ENCODE peak calls at places on chromosomes 3 and 15, in four cellular contexts. One of them, this sample, is unnamed.
A peak's percentile ranks its signal among the peaks of the same experiment; 100 is the strongest.

GRCh38 chr3:114365909-114366308 is 72.1 kb downstream of the TIGIT start:
- DNase-seq in GM12878: no peak
- DNase-seq in HepG2: no peak
- DNase-seq in K562: no peak
- DNase-seq in this sample: no peak

GRCh38 chr3:151044706-151045105 is 40.8 kb upstream of the MED12L start:
- DNase-seq in HepG2: no peak
- DNase-seq in K562: no peak
- DNase-seq in GM12878: no peak
- DNase-seq in this sample: no peak

GRCh38 chr15:92034227-92034626 is 180.7 kb downstream of the SLCO3A1 start:
- DNase-seq in GM12878: no peak
- DNase-seq in HepG2: no peak
- DNase-seq in K562: no peak
- DNase-seq in this sample: no peak

GRCh38 chr3:12230406-12230805 is 58.5 kb upstream of the PPARG start:
- DNase-seq in GM12878: no peak
- DNase-seq in K562: no peak
- DNase-seq in HepG2: no peak
- DNase-seq in this sample: no peak

GRCh38 chr3:65894679-65895078 is 144.0 kb downstream of the MAGI1 start:
- DNase-seq in HepG2: no peak
- DNase-seq in GM12878: no peak
- DNase-seq in K562: no peak
- DNase-seq in this sample: no peak

GRCh38 chr15:43513550-43513949 is 3.9 kb upstream of the MAP1A start:
- DNase-seq in K562: no peak
- DNase-seq in HepG2: no peak
- DNase-seq in GM12878: no peak
- DNase-seq in this sample: no peak

GRCh38 chr15:41648770-41649169 is 11.4 kb upstream of the MGA start:
- DNase-seq in GM12878: no peak
- DNase-seq in K562: no peak
- DNase-seq in HepG2: no peak
- DNase-seq in this sample: no peak

GRCh38 chr3:14946749-14947104 is 656 bp upstream of the NR2C2 start:
- DNase-seq in HepG2: no peak
- DNase-seq in GM12878: no peak
- DNase-seq in K562: no peak
- DNase-seq in this sample: no peak

GRCh38 chr3:57446318-57446841 is 97.8 kb downstream of the DNAH12 start:
- DNase-seq in K562: peak; percentile 38
- DNase-seq in GM12878: no peak
- DNase-seq in HepG2: no peak
- DNase-seq in this sample: no peak

DNA sequence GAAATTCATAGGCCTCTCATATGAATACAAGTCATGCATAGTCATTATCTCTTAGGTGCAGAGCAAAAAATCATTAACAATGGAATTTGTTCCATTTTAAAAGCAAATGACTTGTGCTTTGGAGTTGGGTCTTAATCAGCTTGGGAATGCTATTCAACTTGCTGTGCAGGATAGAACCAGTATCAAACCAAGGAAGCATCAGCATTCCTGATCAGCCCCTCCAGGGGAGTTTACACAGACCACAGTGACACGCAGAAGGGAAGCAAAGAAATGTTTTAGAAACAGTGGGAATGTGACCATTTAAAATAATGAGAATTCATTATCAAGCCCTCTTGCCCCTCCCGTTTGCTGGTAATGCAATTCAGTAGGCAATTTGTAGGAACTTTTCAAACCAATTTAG is 155.2 kb downstream of the LRTM1 start:
- DNase-seq in K562: no peak
- DNase-seq in HepG2: no peak
- DNase-seq in GM12878: no peak
- DNase-seq in this sample: peak; percentile 23
- TF ChIP-seq USF2 in K562: no peak
- TF ChIP-seq USF2 in HepG2: no peak
- TF ChIP-seq USF2 in GM12878: no peak
- TF ChIP-seq USF2 in this sample: no peak

DNA sequence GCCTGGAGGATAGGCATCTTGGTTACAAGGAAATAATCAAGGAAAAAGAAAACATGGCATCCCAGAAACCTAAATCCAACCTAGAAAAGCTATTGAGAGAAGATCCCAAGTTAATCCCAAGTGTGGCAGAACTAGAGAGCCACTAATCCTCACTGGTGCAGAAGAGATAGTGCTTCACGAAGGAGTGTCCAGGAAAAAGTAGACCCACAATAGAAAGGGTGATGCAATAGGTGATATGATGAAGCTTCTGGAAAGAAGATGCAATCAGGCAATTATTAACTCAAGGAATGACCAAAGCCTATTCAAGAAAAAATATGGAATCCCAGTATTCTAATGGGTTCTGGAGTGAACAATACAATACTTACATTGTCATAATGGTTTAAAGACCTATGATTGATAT is 95.2 kb downstream of the AQP9 start:
- DNase-seq in HepG2: no peak
- DNase-seq in GM12878: no peak
- DNase-seq in K562: no peak
- DNase-seq in this sample: no peak
- TF ChIP-seq KDM1A in HepG2: no peak
- TF ChIP-seq KDM1A in GM12878: no peak
- TF ChIP-seq KDM1A in K562: no peak
- TF ChIP-seq KDM1A in this sample: no peak

GRCh38 chr3:109331692-109332091 is 5.7 kb downstream of the DPPA4 start:
- DNase-seq in HepG2: no peak
- DNase-seq in K562: no peak
- DNase-seq in GM12878: no peak
- DNase-seq in this sample: no peak
- TF ChIP-seq ATF3 in HepG2: no peak
- TF ChIP-seq ATF3 in K562: no peak
- TF ChIP-seq ATF3 in GM12878: no peak
- TF ChIP-seq ATF3 in this sample: no peak

DNA sequence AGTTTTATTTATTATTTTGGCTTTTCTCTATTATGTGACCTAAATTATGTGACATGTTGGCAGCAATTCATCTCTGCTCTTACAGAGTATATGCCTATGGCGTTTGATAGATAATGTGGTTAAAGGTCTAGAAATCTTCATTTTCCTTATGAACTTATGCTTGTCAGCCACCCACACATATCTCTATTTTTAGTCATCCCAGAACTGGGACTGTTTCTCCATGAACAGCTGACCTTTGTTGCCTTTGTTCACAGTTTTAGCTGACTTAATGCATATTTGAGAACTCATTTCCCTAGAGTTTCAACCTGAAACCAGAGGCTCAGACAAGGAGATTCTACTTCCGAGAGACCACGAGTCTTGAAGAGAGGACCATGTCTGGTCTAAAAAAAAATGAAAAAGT is 176.5 kb downstream of the RAP2B start:
- DNase-seq in GM12878: no peak
- DNase-seq in HepG2: no peak
- DNase-seq in K562: peak; percentile 43
- DNase-seq in this sample: no peak
- TF ChIP-seq USF2 in GM12878: no peak
- TF ChIP-seq USF2 in HepG2: no peak
- TF ChIP-seq USF2 in K562: no peak
- TF ChIP-seq USF2 in this sample: no peak

DNA sequence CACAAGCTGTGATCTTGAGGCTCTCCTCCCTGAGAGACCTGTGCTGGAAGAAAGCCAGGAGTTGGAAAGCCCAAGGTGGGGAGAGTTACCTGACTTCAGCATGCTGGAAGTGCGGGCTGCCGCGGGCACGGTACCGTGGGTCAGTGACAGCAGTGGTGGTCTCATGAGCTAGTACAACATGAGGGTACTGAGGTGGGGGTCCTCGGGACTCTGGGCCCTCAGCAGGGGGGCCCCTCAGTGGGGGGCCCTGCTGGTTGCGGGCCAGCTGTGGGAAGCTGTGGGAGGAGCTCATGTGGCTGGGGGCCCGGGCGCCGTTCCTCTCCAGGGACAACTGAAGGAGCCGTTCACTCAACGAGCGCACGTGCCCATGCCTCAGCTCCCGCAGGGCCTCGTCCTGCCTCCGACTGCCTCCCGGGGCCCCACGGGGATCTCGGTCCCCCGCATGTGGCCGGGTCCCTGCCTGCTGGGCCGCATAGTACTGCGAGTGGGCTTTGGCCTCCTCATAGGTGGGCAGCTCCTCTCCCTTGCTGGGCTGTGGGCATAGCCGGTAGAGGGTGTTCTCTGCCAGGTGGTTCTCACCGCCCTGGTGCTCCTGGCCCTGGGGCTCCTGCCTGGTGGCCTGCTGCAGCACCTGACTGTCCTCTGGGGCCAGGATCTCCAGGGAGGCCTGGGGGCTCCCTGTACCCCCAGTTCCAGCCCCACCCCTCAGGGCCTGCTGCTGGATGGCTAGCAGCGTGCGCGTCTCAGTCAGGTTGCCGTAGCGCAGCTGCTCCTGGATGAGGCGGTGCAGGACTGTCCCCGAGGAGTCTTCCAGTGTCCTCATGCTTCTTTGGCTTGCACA is 3.4 kb downstream of the AMOTL2 start:
- DNase-seq in GM12878: no peak
- DNase-seq in HepG2: no peak
- DNase-seq in K562: no peak
- DNase-seq in this sample: no peak
- TF ChIP-seq KDM1A in GM12878: no peak
- TF ChIP-seq KDM1A in HepG2: no peak
- TF ChIP-seq KDM1A in K562: no peak
- TF ChIP-seq KDM1A in this sample: no peak

GRCh38 chr15:25019434-25019833 is 64.6 kb downstream of the SNRPN start:
- DNase-seq in HepG2: no peak
- DNase-seq in GM12878: no peak
- DNase-seq in K562: no peak
- DNase-seq in this sample: no peak

DNA sequence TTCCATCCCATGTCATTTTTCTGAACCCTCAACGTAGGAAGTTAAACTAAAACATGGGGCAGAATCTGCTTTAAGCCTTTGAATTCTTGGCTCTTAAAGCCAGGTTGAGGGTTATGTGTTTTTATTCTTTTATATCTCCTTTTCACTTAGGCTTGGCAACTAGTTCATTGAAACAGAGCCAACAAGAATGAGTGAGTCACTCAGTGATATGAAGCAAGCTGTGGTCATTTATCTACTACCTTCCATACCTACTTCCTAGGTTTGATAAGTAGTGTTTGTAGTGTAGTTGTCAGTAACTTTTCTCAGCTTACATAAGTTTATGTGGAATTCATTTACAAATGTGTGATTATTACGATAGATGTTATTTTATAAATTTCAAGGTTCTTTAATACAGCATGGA is 67.4 kb downstream of the SNRPN start:
- DNase-seq in GM12878: no peak
- DNase-seq in HepG2: no peak
- DNase-seq in K562: no peak
- DNase-seq in this sample: no peak
- TF ChIP-seq ATF3 in GM12878: no peak
- TF ChIP-seq ATF3 in HepG2: no peak
- TF ChIP-seq ATF3 in K562: no peak
- TF ChIP-seq ATF3 in this sample: no peak

DNA sequence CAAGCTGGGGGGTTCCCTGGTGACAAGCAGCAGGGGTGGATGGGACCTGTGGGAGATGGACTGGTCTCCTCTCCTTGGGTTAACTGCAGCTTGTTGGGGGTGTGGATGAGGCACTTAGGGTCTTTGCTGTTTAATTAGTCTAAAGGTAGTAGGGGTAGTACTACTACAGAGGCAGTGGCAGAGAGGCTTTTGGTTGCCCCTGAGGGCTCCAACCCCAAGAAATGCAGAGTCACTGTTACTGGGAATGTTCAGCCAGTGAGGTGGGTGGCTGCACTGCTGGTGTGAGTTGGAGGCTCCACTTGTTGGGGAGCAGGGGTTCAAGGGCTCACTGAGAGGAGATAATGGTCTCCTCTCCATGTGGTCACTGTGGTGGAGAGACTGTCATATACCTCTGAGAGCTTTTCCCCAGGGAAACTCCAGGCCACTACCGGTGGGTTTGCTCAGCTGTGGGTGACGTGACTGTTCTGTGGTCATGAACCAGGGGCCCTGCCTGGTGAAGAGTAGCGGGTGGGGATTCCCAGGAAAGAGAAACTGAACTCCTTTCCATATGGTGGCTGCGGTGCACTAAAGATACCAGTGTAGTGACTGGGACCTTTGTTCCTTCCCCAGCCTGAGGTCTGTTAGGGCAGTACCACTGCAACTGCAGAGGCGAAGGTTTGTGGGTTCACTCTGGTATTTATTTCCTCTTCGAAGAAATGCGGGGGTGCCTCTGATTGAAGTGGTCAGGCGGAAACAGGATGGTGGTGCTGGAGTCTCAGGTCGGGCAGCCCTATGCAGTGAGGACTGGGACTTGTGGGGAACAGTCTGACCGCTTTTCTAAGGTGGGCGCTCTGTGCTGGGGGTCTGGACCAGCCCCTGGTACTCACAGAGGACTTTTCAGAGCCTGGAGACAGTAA is 68.9 kb upstream of the TNFSF10 start:
- DNase-seq in GM12878: peak; percentile 96
- DNase-seq in HepG2: no peak
- DNase-seq in K562: peak; percentile 28
- DNase-seq in this sample: no peak
- TF ChIP-seq USF2 in GM12878: no peak
- TF ChIP-seq USF2 in HepG2: no peak
- TF ChIP-seq USF2 in K562: no peak
- TF ChIP-seq USF2 in this sample: no peak

GRCh38 chr15:90082140-90082713 is 20.0 kb downstream of the IDH2 start:
- DNase-seq in GM12878: no peak
- DNase-seq in HepG2: no peak
- DNase-seq in K562: no peak
- DNase-seq in this sample: no peak

GRCh38 chr15:90080818-90081382 is 21.4 kb downstream of the IDH2 start:
- DNase-seq in K562: no peak
- DNase-seq in HepG2: no peak
- DNase-seq in GM12878: no peak
- DNase-seq in this sample: no peak

GRCh38 chr15:90076716-90077115 is 25.6 kb downstream of the IDH2 start:
- DNase-seq in K562: no peak
- DNase-seq in GM12878: no peak
- DNase-seq in HepG2: no peak
- DNase-seq in this sample: no peak

GRCh38 chr15:90079619-90080559 is 22.4 kb downstream of the IDH2 start:
- DNase-seq in HepG2: no peak
- DNase-seq in GM12878: no peak
- DNase-seq in K562: no peak
- DNase-seq in this sample: no peak

DNA sequence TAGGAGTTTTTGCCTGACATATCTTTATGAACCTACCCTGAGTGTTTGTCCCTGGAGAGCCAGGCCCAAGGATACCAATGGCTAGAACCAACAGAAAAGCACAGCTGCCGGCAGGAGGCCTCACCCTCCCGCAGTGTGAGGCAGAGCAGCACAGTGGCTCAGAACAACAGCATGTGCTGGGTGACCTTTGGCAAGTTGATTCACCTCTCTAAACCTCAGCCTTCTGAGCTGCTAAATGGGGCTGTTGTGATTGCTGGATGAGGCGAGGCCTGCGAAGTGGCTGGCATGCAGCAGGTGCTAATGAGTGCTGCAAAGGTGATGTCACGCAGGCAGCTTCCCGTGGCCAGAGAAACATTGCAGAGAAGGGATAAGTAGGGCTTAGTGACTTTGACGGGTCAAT is 23.3 kb downstream of the IDH2 start:
- DNase-seq in HepG2: no peak
- DNase-seq in K562: no peak
- DNase-seq in GM12878: no peak
- DNase-seq in this sample: no peak
- TF ChIP-seq KDM1A in HepG2: no peak
- TF ChIP-seq KDM1A in K562: peak; percentile 52
- TF ChIP-seq KDM1A in GM12878: no peak
- TF ChIP-seq KDM1A in this sample: no peak